ENCODE peak calls at places on chromosomes 1 and 21, in ten cellular contexts. I is left lung, M is heart right ventricle, Y is gastrocnemius medialis, C is heart left ventricle, F is upper lobe of left lung, J is PC-3, W is RWPE2, N is lower lobe of right lung, T is right lobe of liver. H is an unnamed sample.

GRCh38 chr1:42941640-42942330 is 16.9 kb downstream of the SLC2A1 start:
- ATAC-seq in I (peak; percentile 70), M (peak; percentile 80), Y (peak; percentile 43), C (peak; percentile 70), F (peak; percentile 73), J (peak; percentile 36), W (peak; percentile 2), N (peak; percentile 79), T (peak; percentile 31), H (peak; percentile 64)

GRCh38 chr1:2318294-2319278 is 72.8 kb downstream of the MORN1 start:
- ATAC-seq in I (no peak), M (no peak), Y (no peak), C (no peak), F (no peak), J (no peak), W (no peak), N (no peak), T (no peak), H (no peak)

GRCh38 chr1:107777664-107778047 is 187.3 kb downstream of the VAV3 start:
- ATAC-seq in I (no peak), M (no peak), Y (no peak), C (no peak), F (no peak), J (no peak), W (no peak), N (no peak), T (no peak), H (no peak)

GRCh38 chr1:191065346-191065745 is 587.7 kb upstream of the BRINP3 start:
- ATAC-seq in I (no peak), M (no peak), Y (no peak), C (no peak), F (no peak), J (no peak), W (no peak), N (no peak), T (no peak), H (no peak)

GRCh38 chr1:159492575-159493323 is 43.1 kb downstream of the OR10J5 start:
- ATAC-seq in I (no peak), M (no peak), Y (no peak), C (no peak), F (no peak), J (peak; percentile 62), W (peak; percentile 99), N (no peak), T (no peak), H (no peak)

GRCh38 chr1:34794001-34794789 is 1.4 kb downstream of the GJA4 start:
- ATAC-seq in I (no peak), M (no peak), Y (no peak), C (no peak), F (no peak), J (no peak), W (no peak), N (no peak), T (no peak), H (no peak)

GRCh38 chr1:234515821-234516241 is 36.9 kb upstream of the TARBP1 start:
- ATAC-seq in I (no peak), M (no peak), Y (no peak), C (no peak), F (no peak), J (peak; percentile 78), W (peak; percentile 79), N (no peak), T (peak; percentile 11), H (no peak)

GRCh38 chr1:27544818-27545612 is 55.0 kb upstream of the WASF2 start:
- ATAC-seq in I (peak; percentile 28), M (peak; percentile 79), Y (peak; percentile 25), C (peak; percentile 73), F (peak; percentile 81), J (no peak), W (no peak), N (peak; percentile 22), T (no peak), H (peak; percentile 81)

GRCh38 chr1:8666394-8667167 is 150.9 kb downstream of the RERE start:
- ATAC-seq in I (no peak), M (no peak), Y (no peak), C (no peak), F (no peak), J (peak; percentile 50), W (no peak), N (no peak), T (peak; percentile 18), H (no peak)

GRCh38 chr21:15219866-15220265 is 155.1 kb upstream of the NRIP1 start:
- ATAC-seq in I (peak; percentile 65), M (no peak), Y (no peak), C (no peak), F (peak; percentile 4), J (no peak), W (no peak), N (peak; percentile 42), T (no peak), H (no peak)

GRCh38 chr1:10612446-10613160 is 137.9 kb downstream of the PEX14 start:
- ATAC-seq in I (no peak), M (peak; percentile 61), Y (no peak), C (peak; percentile 72), F (no peak), J (no peak), W (no peak), N (no peak), T (no peak), H (no peak)

GRCh38 chr1:16239972-16240491 is 3.0 kb upstream of the CPLANE2 start:
- ATAC-seq in I (no peak), M (no peak), Y (no peak), C (no peak), F (no peak), J (no peak), W (no peak), N (no peak), T (no peak), H (no peak)

GRCh38 chr1:111497592-111497991 is 5.8 kb downstream of the ADORA3 start:
- ATAC-seq in I (no peak), M (no peak), Y (no peak), C (no peak), F (peak; percentile 55), J (no peak), W (no peak), N (no peak), T (no peak), H (no peak)

GRCh38 chr1:10830961-10831669 is 34.7 kb upstream of the CASZ1 start:
- ATAC-seq in I (no peak), M (no peak), Y (no peak), C (no peak), F (no peak), J (peak; percentile 41), W (peak; percentile 69), N (no peak), T (no peak), H (no peak)

GRCh38 chr1:56477164-56478111 is 101.9 kb downstream of the PLPP3 start:
- ATAC-seq in I (peak; percentile 90), M (peak; percentile 87), Y (peak; percentile 66), C (peak; percentile 84), F (peak; percentile 83), J (peak; percentile 35), W (peak; percentile 31), N (peak; percentile 84), T (peak; percentile 69), H (peak; percentile 89)

GRCh38 chr1:45892068-45892785 is 88.8 kb downstream of the MAST2 start:
- ATAC-seq in I (peak; percentile 89), M (peak; percentile 88), Y (peak; percentile 98), C (peak; percentile 78), F (peak; percentile 53), J (peak; percentile 94), W (peak; percentile 93), N (peak; percentile 49), T (peak; percentile 88), H (peak; percentile 84)

GRCh38 chr1:157310401-157310800 is 172.2 kb upstream of the ETV3 start:
- ATAC-seq in I (no peak), M (no peak), Y (no peak), C (no peak), F (peak; percentile 30), J (no peak), W (no peak), N (no peak), T (no peak), H (peak; percentile 51)

DNA sequence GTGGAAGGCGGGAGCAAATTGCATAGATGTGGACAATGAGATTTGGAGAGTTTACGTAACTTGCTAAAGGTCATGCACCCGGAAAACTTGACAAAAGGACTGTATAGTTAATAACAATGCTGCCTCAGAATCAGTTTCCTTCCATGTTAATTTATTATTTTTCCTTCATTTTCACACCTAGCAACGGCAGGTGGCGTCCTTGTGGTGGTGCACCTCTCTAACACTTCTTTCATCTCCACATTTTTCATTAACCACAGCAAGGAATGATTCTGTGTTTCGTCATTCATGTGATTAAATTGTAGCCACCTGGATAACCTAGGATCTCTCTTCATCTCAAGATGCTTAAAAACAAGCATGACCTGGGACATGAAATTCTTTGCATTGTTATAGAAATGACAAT is 2133.0 kb downstream of the NCAM2 start:
- ATAC-seq in I (no peak), M (no peak), Y (no peak), C (no peak), F (no peak), J (peak; percentile 60), W (peak; percentile 45), N (no peak), T (no peak), H (no peak)
- TF ChIP-seq CTCF in I (no peak), M (no peak), Y (no peak), C (no peak), F (no peak), J (peak; percentile 67), W (peak; percentile 48), N (no peak), T (peak; percentile 9), H (no peak)

GRCh38 chr1:3917761-3918160 is 17.7 kb upstream of the C1orf174 start:
- ATAC-seq in I (no peak), M (no peak), Y (no peak), C (no peak), F (no peak), J (no peak), W (no peak), N (no peak), T (no peak), H (no peak)
- TF ChIP-seq CTCF in I (no peak), M (no peak), Y (no peak), C (no peak), F (no peak), J (no peak), W (no peak), N (no peak), T (no peak), H (no peak)

GRCh38 chr1:196910208-196910607 is 22.4 kb downstream of the CFHR4 start:
- ATAC-seq in I (no peak), M (no peak), Y (no peak), C (no peak), F (no peak), J (no peak), W (no peak), N (no peak), T (no peak), H (no peak)
- TF ChIP-seq CTCF in I (no peak), M (no peak), Y (no peak), C (no peak), F (no peak), J (peak; percentile 15), W (no peak), N (no peak), T (peak; percentile 15), H (no peak)

DNA sequence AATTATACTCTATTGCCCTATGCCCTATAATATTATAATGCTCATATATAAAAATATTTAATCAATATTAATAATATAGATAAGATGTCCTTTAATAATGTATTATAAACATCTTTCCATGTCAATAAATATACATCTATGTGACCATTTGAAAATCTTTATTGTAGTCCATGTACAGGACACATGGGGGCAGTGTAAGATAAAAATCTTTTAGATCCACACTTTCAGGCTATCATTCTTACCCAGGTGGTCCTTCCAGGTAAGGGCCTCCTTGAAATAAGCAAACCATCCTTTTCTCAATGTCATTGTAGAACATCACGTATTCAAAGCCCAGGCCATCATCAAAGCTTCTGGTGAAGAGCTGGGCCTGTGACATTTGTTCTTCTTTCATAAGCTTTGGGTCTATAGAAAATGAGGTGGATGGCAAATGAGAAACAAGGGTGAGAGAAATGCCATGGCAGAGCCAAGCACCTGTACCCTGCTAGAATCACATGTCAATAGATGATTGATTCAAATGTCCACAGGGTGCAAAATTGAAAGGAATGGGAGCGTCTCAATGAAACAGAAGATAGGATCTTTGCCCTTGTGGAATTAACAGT is 20.2 kb downstream of the THEM4 start:
- ATAC-seq in I (peak; percentile 45), M (no peak), Y (no peak), C (no peak), F (no peak), J (peak; percentile 36), W (no peak), N (no peak), T (peak; percentile 57), H (no peak)
- TF ChIP-seq CTCF in I (no peak), M (no peak), Y (peak; percentile 31), C (peak; percentile 26), F (peak; percentile 19), J (peak; percentile 73), W (peak; percentile 72), N (peak; percentile 42), T (peak; percentile 49), H (no peak)